ENCODE peak calls at places on chromosomes 1 and 21, in seven cellular contexts. J is body of pancreas, E is heart left ventricle, Q is lower leg skin, B is cardiac fibroblast, D is fibroblast of mammary gland, K is fibroblast of villous mesenchyme. M is an unnamed sample.

GRCh38 chr1:232748910-232749368 is 56.3 kb upstream of the MAP10 start:
- DNase-seq in J (no peak), K (no peak), Q (no peak), E (no peak), D (no peak), B (no peak), M (no peak)

GRCh38 chr1:167720965-167721616 is 691 bp upstream of the MPZL1 start:
- DNase-seq in J (peak), B (peak), K (peak), E (peak), D (peak), Q (no peak), M (peak)

GRCh38 chr1:102836991-102837390 is 271.3 kb downstream of the COL11A1 start:
- DNase-seq in B (no peak), Q (no peak), J (no peak), K (no peak), D (no peak), E (no peak), M (no peak)

GRCh38 chr1:116401646-116402176 is 28.7 kb downstream of the ATP1A1 start:
- DNase-seq in E (no peak), Q (no peak), D (no peak), K (peak), J (no peak), B (no peak), M (no peak)

GRCh38 chr1:44289530-44289929 is 65.5 kb downstream of the ERI3 start:
- DNase-seq in D (no peak), K (no peak), J (peak), E (no peak), B (no peak), Q (no peak), M (no peak)

GRCh38 chr1:204503913-204504519 is 9.4 kb upstream of the PIK3C2B start:
- DNase-seq in B (no peak), Q (no peak), K (no peak), J (no peak), E (no peak), D (no peak), M (no peak)

GRCh38 chr1:76901158-76901767 is 34.0 kb downstream of the ST6GALNAC5 start:
- DNase-seq in J (no peak), Q (no peak), D (peak), B (peak), E (no peak), K (peak), M (peak)

GRCh38 chr1:85339089-85339488 is 62.7 kb upstream of the BCL10 start:
- DNase-seq in J (no peak), B (peak), Q (no peak), E (no peak), K (peak), D (peak), M (no peak)

GRCh38 chr1:235802901-235803423 is 63.7 kb downstream of the LYST start:
- DNase-seq in B (no peak), J (no peak), K (no peak), D (no peak), Q (no peak), E (no peak), M (no peak)

GRCh38 chr1:10836726-10837125 is 40.3 kb upstream of the CASZ1 start:
- DNase-seq in Q (no peak), J (no peak), D (no peak), E (peak), K (no peak), B (no peak), M (no peak)

DNA sequence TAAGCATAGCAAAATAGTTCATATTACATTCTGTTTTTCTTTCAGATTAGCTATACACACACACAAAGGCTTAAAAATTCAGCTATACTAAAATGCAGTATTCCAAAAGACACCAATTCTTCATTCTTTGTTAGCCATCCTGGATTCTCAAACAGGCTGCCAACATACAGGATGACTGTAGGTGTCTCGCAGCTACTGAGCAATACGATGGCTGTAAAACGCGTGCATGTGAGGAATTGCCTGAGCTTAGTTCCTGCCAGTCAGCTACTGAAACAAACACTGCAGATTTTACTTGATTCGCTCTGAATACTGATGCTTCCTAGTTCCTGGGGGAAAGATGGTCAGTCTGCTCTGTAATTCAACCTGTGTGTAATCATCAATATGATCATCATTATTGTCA is 24.7 kb upstream of the HMGN1 start:
- DNase-seq in J (no peak), Q (no peak), E (no peak), K (peak), D (peak), B (peak), M (peak)
- TF ChIP-seq CTCF in J (no peak), Q (no peak), E (peak), K (peak), D (peak), B (peak), M (peak)

DNA sequence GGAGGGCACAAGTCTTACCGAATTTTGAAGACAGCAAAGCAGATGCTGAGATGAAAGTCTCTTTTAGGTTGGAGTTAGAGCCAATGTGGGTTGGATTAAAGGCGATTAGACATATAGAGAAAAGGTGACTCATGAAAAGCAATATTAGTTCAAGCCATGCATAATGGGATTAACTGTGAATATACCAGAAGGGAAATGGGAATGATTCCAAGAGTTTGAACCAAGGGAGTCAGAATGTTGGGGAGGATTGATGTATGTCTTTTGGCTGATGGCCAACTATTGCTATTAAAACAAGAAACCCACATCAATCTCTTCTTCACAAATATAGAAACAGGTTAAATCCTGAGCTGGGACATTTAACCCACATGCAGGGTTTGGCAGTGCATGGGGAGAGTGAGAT is 1.2 kb downstream of the HMGCS2 start:
- DNase-seq in K (no peak), B (no peak), D (peak), E (no peak), Q (no peak), J (no peak), M (no peak)
- H3K4me3 ChIP-seq in K (no peak), B (no peak), D (no peak), E (no peak), Q (no peak), J (no peak), M (peak)

GRCh38 chr21:17560377-17560776 is 47.5 kb downstream of the CXADR start:
- DNase-seq in E (no peak), B (no peak), D (no peak), J (no peak), Q (no peak), K (no peak), M (no peak)

GRCh38 chr21:17552410-17552809 is 39.6 kb downstream of the CXADR start:
- DNase-seq in K (no peak), Q (no peak), B (no peak), D (no peak), E (no peak), J (no peak), M (no peak)

GRCh38 chr21:17554120-17554519 is 41.3 kb downstream of the CXADR start:
- DNase-seq in E (no peak), B (no peak), Q (no peak), D (no peak), K (no peak), J (no peak), M (no peak)

GRCh38 chr21:17550671-17551308 is 37.9 kb downstream of the CXADR start:
- DNase-seq in J (no peak), K (no peak), B (no peak), E (no peak), Q (no peak), D (peak), M (no peak)

DNA sequence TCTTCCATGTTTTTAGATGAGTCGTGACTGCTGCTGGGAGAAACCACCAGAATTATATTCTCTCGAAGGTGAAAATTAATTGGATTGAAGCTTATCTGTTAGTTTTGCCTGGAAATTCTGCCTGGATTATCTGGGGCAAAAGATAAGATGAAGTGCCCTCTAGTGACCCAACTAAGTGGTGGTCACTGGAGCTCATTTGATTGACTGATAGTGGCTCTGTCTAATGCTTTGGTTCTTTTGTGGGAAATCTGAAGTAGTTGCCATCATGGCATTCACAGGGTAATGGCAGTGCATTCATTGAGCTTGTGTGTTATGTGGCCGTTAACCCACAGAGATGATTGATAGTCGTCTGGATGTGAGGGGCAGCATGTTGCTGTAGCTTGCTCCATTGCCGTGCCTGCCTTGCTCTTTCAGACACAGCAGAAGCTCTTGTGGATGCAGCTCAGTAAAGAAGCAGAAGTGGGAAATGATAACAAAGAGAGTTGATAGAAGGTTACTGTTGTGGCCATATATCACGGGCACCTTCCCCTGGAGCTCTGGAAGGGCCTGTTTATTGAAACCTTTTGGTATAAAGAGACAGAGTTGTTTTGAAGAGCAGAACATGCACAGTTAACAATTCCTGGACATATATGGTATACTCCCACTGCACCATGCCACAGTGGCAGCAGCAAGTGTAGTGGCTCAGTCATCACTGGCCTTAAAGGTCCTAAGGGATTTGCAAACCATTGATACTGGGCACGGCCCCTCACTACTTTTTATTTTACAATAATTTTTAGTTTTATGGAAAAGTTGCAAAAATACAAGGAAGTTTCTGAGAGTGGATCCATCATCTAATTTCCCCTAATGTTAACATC is 42.0 kb downstream of the CXADR start:
- DNase-seq in J (no peak), D (peak), B (peak), K (no peak), Q (no peak), E (no peak), M (no peak)
- TF ChIP-seq CTCF in J (peak), D (peak), B (peak), K (peak), Q (no peak), E (peak), M (peak)

GRCh38 chr1:20070357-20070756 is 363 bp downstream of the PLA2G5 start:
- DNase-seq in D (no peak), B (no peak), K (no peak), J (no peak), Q (peak), E (no peak), M (no peak)

GRCh38 chr1:20068722-20069121 is 1.3 kb upstream of the PLA2G5 start:
- DNase-seq in E (no peak), B (no peak), Q (peak), J (no peak), D (no peak), K (no peak), M (no peak)

GRCh38 chr1:20071416-20071815 is 1.4 kb downstream of the PLA2G5 start:
- DNase-seq in D (no peak), K (no peak), B (no peak), J (no peak), E (no peak), Q (peak), M (no peak)

GRCh38 chr1:20072771-20073170 is 2.8 kb downstream of the PLA2G5 start:
- DNase-seq in Q (peak), K (no peak), E (no peak), B (no peak), D (no peak), J (no peak), M (no peak)

DNA sequence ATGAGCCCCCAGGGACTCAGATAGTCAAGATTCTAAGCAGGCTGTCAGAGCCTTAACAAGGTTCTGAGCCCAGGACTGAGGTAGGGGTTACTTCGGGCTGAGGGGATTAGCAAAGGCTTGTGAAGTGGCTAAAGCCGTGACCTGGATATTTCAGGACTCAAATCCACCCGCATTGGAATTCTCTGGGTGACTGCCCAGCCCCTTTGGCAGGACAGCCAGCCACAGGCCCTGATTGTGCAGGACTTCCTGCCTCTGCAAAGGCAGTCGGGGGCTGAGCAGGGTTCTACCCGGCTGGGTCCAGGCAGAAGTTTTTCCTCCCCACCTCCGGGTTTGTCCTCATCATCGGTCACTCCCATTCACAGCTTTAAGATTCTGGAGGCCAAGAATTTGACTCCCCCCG is at the start of gene PLA2G5:
- DNase-seq in E (peak), B (peak), D (peak), Q (peak), J (peak), K (peak), M (no peak)
- H3K4me3 ChIP-seq in E (peak), B (no peak), D (no peak), Q (no peak), J (no peak), K (no peak), M (no peak)

GRCh38 chr21:23016617-23017016 is 2018.4 kb downstream of the NCAM2 start:
- DNase-seq in E (no peak), J (no peak), D (no peak), B (no peak), K (no peak), Q (no peak), M (peak)
- TF ChIP-seq CTCF in E (no peak), J (no peak), D (no peak), B (no peak), K (no peak), Q (no peak), M (peak)

DNA sequence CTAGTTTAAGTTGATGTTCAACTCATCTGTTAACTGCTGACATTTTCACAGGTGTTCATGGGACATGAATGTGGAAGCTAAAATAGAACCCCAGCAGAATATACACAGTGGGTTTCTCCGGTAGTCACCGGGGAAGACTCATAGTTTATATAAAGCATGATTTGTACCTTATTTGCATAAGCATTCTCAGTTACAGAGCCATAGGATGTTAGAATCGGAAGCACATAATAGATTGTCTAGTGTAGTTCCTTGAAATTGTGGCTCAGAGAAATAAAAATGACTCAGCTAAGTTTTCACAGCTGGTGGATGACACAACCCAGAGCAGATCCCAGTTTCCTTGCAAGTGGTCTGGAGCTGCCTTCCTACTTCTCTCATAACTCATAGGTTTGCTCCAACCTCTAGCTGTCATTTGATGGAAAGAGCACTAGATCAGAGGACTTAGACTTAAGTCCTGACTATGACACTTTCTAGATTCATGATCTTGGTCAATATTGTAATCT is 107.1 kb downstream of the UCHL5 start:
- DNase-seq in K (peak), J (no peak), B (peak), E (peak), Q (no peak), D (peak), M (peak)
- H3K4me3 ChIP-seq in K (no peak), J (no peak), B (no peak), E (no peak), Q (no peak), D (no peak), M (no peak)

GRCh38 chr1:200753650-200754198 is 15.0 kb downstream of the CAMSAP2 start:
- DNase-seq in B (no peak), E (no peak), Q (no peak), K (no peak), J (no peak), D (no peak), M (no peak)

GRCh38 chr1:200751717-200752116 is 13.0 kb downstream of the CAMSAP2 start:
- DNase-seq in E (no peak), Q (no peak), K (no peak), B (no peak), J (no peak), D (peak), M (no peak)

GRCh38 chr1:200744143-200744542 is 5.5 kb downstream of the CAMSAP2 start:
- DNase-seq in D (no peak), Q (no peak), K (no peak), J (no peak), B (no peak), E (no peak), M (no peak)

GRCh38 chr1:200749090-200749489 is 10.4 kb downstream of the CAMSAP2 start:
- DNase-seq in K (no peak), B (no peak), Q (no peak), E (no peak), D (no peak), J (no peak), M (no peak)
- TF ChIP-seq CTCF in K (no peak), B (no peak), Q (no peak), E (no peak), D (no peak), J (no peak), M (no peak)

GRCh38 chr1:181010789-181011188 is 11.9 kb downstream of the STX6 start:
- DNase-seq in E (no peak), D (no peak), B (peak), K (peak), Q (no peak), J (no peak), M (no peak)
- H3K4me3 ChIP-seq in E (no peak), D (no peak), B (no peak), K (no peak), Q (no peak), J (no peak), M (no peak)

GRCh38 chr21:24369751-24370150 is 1237.5 kb downstream of the MRPL39 start:
- DNase-seq in D (no peak), E (no peak), B (no peak), K (no peak), Q (no peak), J (no peak), M (no peak)

GRCh38 chr21:24369278-24369677 is 1238.0 kb downstream of the MRPL39 start:
- DNase-seq in D (no peak), E (no peak), K (no peak), J (no peak), Q (no peak), B (no peak), M (no peak)

GRCh38 chr21:24375201-24375600 is 1232.1 kb downstream of the MRPL39 start:
- DNase-seq in E (no peak), J (no peak), Q (no peak), B (no peak), K (no peak), D (no peak), M (no peak)
- TF ChIP-seq CTCF in E (no peak), J (no peak), Q (no peak), B (no peak), K (no peak), D (no peak), M (no peak)

DNA sequence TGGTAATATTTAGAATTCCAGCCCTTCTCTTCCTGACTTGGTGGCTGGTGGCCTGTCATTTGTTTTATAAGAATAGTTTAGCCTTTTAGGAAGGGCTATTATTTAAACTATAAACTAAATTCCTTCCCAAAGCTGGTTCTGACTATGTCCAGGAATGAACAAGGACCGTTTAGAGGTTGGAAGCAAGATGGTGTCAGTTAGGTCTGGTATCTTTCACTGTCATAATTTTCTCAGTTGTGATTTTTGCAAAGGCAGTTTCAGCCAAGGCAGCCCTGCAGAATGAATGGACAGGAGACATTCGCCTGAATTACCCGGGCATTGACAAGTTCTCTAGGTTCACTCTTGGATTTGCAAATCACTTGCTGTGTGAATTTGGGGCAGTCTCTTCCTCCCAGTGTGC is 67.2 kb downstream of the TLR5 start:
- DNase-seq in K (no peak), E (no peak), Q (no peak), D (no peak), J (no peak), B (no peak), M (no peak)
- H3K4me3 ChIP-seq in K (no peak), E (no peak), Q (no peak), D (no peak), J (no peak), B (no peak), M (no peak)